ENCODE peak calls at places on chromosomes 7 and 10, in eight cellular contexts. M, Z, J, K, A, L, R and U are unnamed samples.
A peak's percentile ranks its signal among the peaks of the same experiment; 100 is the strongest.

GRCh38 chr10:122291739-122292138 is 20.6 kb downstream of the BTBD16 start:
- DNase-seq in Z (no peak), R (no peak), L (no peak), M (no peak), J (no peak), A (no peak), K (no peak), U (no peak)

GRCh38 chr10:49615721-49616120 is 1.9 kb downstream of the CHAT start:
- DNase-seq in J (no peak), A (no peak), Z (no peak), K (no peak), L (no peak), M (no peak), R (no peak), U (no peak)

GRCh38 chr7:30974605-30975256 is 11.0 kb downstream of the GHRHR start:
- DNase-seq in K (peak; percentile 73), M (peak; percentile 57), L (no peak), Z (no peak), R (peak; percentile 72), J (no peak), A (no peak), U (peak; percentile 54)

GRCh38 chr10:118692911-118693310 is 61.9 kb downstream of the CACUL1 start:
- DNase-seq in R (no peak), M (no peak), J (no peak), Z (peak; percentile 90), A (no peak), L (no peak), K (no peak), U (no peak)

GRCh38 chr10:127426746-127427145 is 122.4 kb upstream of the NPS start:
- DNase-seq in J (no peak), A (no peak), Z (no peak), M (no peak), L (no peak), K (no peak), R (no peak), U (no peak)

GRCh38 chr7:76338298-76339084 is 20.3 kb downstream of the YWHAG start:
- DNase-seq in K (no peak), R (no peak), A (no peak), L (no peak), Z (no peak), M (no peak), J (no peak), U (no peak)

GRCh38 chr10:129909531-129910286 is 54.4 kb downstream of the EBF3 start:
- DNase-seq in L (no peak), K (no peak), A (no peak), M (no peak), J (no peak), R (no peak), Z (no peak), U (no peak)

GRCh38 chr7:42236266-42237161 is 495 bp downstream of the GLI3 start:
- DNase-seq in L (peak; percentile 76), A (no peak), R (peak; percentile 42), K (peak; percentile 69), Z (no peak), J (no peak), M (peak; percentile 18), U (no peak)

GRCh38 chr7:99755085-99755484 is 20.1 kb upstream of the CYP3A7 start:
- DNase-seq in R (no peak), K (no peak), J (no peak), L (no peak), M (no peak), Z (no peak), A (no peak), U (no peak)

GRCh38 chr10:60465801-60466200 is 76.1 kb upstream of the ANK3 start:
- DNase-seq in R (no peak), L (no peak), A (no peak), Z (no peak), K (no peak), M (no peak), J (no peak), U (no peak)

GRCh38 chr10:102994551-102995295 is 76.6 kb downstream of the CNNM2 start:
- DNase-seq in R (no peak), M (no peak), J (no peak), K (no peak), L (no peak), A (no peak), Z (no peak), U (no peak)

GRCh38 chr7:129925416-129926002 is 27.3 kb downstream of the UBE2H start:
- DNase-seq in K (no peak), Z (no peak), A (no peak), J (no peak), L (no peak), M (no peak), R (no peak), U (no peak)

GRCh38 chr10:86178401-86179142 is 188.0 kb downstream of the GRID1 start:
- DNase-seq in J (no peak), M (peak; percentile 58), A (no peak), K (peak; percentile 61), R (peak; percentile 67), L (no peak), Z (no peak), U (peak; percentile 20)